ENCODE peak calls at places on chromosome 1, in five cellular contexts. J, Z, A, G and X are unnamed samples.

GRCh38 chr1:237927198-237927597 is 36.5 kb upstream of the ZP4 start:
- DNase-seq in G (no peak), J (no peak), A (no peak), Z (no peak), X (no peak)

GRCh38 chr1:66275601-66276023 is 258.3 kb upstream of the SGIP1 start:
- DNase-seq in J (no peak), G (no peak), Z (peak; percentile 10), A (no peak), X (peak; percentile 32)

GRCh38 chr1:117570988-117571409 is 34.8 kb upstream of the TENT5C start:
- DNase-seq in A (no peak), G (no peak), Z (no peak), J (no peak), X (no peak)

GRCh38 chr1:65066379-65066765 is 81.6 kb upstream of the AK4 start:
- DNase-seq in A (no peak), J (no peak), G (no peak), Z (no peak), X (no peak)

GRCh38 chr1:205663286-205663994 is 16.9 kb downstream of the SLC45A3 start:
- DNase-seq in Z (no peak), J (no peak), A (no peak), G (no peak), X (no peak)

GRCh38 chr1:199691540-199691939 is 336.0 kb upstream of the NR5A2 start:
- DNase-seq in G (peak; percentile 34), J (no peak), A (no peak), Z (peak; percentile 92), X (no peak)

GRCh38 chr1:219498666-219499065 is 114.2 kb downstream of the ZC3H11B start:
- DNase-seq in Z (peak; percentile 2), G (no peak), J (no peak), A (no peak), X (no peak)

GRCh38 chr1:193681422-193681821 is 495.0 kb upstream of the B3GALT2 start:
- DNase-seq in J (no peak), A (no peak), G (no peak), Z (no peak), X (no peak)

GRCh38 chr1:88180449-88181108 is 503.5 kb upstream of the PKN2 start:
- DNase-seq in Z (peak; percentile 75), J (peak; percentile 39), A (peak; percentile 36), G (peak; percentile 57), X (peak; percentile 71)

GRCh38 chr1:208782186-208782585 is 538.0 kb upstream of the PLXNA2 start:
- DNase-seq in G (no peak), J (no peak), Z (no peak), A (no peak), X (no peak)

GRCh38 chr1:61887076-61887867 is 145.0 kb downstream of the PATJ start:
- DNase-seq in G (peak; percentile 89), J (no peak), A (no peak), Z (no peak), X (no peak)

GRCh38 chr1:25695991-25696330 is 79.4 kb downstream of the MAN1C1 start:
- DNase-seq in A (no peak), G (no peak), J (no peak), Z (no peak), X (peak; percentile 43)